ENCODE peak calls at places on chromosome X, in ten cellular contexts. L is stomach, H is fibroblast of mammary gland, S is foreskin fibroblast, W is upper lobe of left lung, C is astrocyte, M is astrocyte of the spinal cord, A is AG10803, U is choroid plexus epithelial cell, Y is GM23338. D is an unnamed sample.

GRCh38 chrX:34638116-34638515 is 19.0 kb downstream of the TMEM47 start:
- DNase-seq in L (no peak), H (peak), S (no peak), W (no peak), C (no peak), M (peak), A (peak), U (peak), Y (peak), D (no peak)

GRCh38 chrX:47991263-47992092 is 12.3 kb downstream of the ZNF182 start:
- DNase-seq in L (no peak), H (peak), S (peak), W (no peak), C (peak), M (peak), A (peak), U (peak), Y (no peak), D (no peak)

GRCh38 chrX:154000051-154000450 is 19.7 kb downstream of the IRAK1 start:
- DNase-seq in L (no peak), H (no peak), S (no peak), W (peak), C (no peak), M (no peak), A (no peak), U (no peak), Y (peak), D (no peak)

GRCh38 chrX:143047511-143047910 is 21.8 kb downstream of the SPANXN4 start:
- DNase-seq in L (no peak), H (no peak), S (no peak), W (no peak), C (no peak), M (no peak), A (no peak), U (no peak), Y (no peak), D (no peak)

GRCh38 chrX:17682259-17682658 is 55.0 kb upstream of the SCML1 start:
- DNase-seq in L (no peak), H (no peak), S (no peak), W (no peak), C (no peak), M (no peak), A (peak), U (no peak), Y (no peak), D (no peak)

GRCh38 chrX:17812763-17813162 is 48.3 kb downstream of the RAI2 start:
- DNase-seq in L (no peak), H (peak), S (no peak), W (no peak), C (no peak), M (no peak), A (no peak), U (peak), Y (peak), D (no peak)

GRCh38 chrX:39854772-39855747 is 242.7 kb downstream of the BCOR start:
- DNase-seq in L (no peak), H (no peak), S (no peak), W (peak), C (no peak), M (no peak), A (no peak), U (no peak), Y (no peak), D (no peak)

GRCh38 chrX:39167791-39168190 is 366.5 kb downstream of the MID1IP1 start:
- DNase-seq in L (no peak), H (no peak), S (no peak), W (no peak), C (no peak), M (no peak), A (no peak), U (no peak), Y (no peak), D (peak)

GRCh38 chrX:17456526-17456925 is 81.5 kb downstream of the NHS start:
- DNase-seq in L (no peak), H (no peak), S (no peak), W (no peak), C (no peak), M (no peak), A (no peak), U (no peak), Y (no peak), D (no peak)

GRCh38 chrX:117919755-117920154 is 196.9 kb downstream of the KLHL13 start:
- DNase-seq in L (no peak), H (no peak), S (no peak), W (no peak), C (no peak), M (no peak), A (no peak), U (no peak), Y (no peak), D (no peak)

GRCh38 chrX:10677490-10677889 is 57.1 kb upstream of the MID1 start:
- DNase-seq in L (no peak), H (peak), S (no peak), W (no peak), C (no peak), M (no peak), A (peak), U (no peak), Y (no peak), D (no peak)

GRCh38 chrX:51614353-51614752 is 4.4 kb downstream of the CENPVL3 start:
- DNase-seq in L (no peak), H (peak), S (peak), W (no peak), C (peak), M (peak), A (peak), U (peak), Y (peak), D (no peak)

GRCh38 chrX:19613645-19614323 is 98.5 kb upstream of the MAP3K15 start:
- DNase-seq in L (peak), H (no peak), S (no peak), W (peak), C (no peak), M (no peak), A (no peak), U (no peak), Y (no peak), D (no peak)

GRCh38 chrX:123976671-123977316 is 15.3 kb downstream of the STAG2 start:
- DNase-seq in L (no peak), H (peak), S (no peak), W (no peak), C (no peak), M (peak), A (peak), U (peak), Y (peak), D (no peak)

GRCh38 chrX:20487227-20487626 is 220.5 kb upstream of the RPS6KA3 start:
- DNase-seq in L (no peak), H (peak), S (peak), W (no peak), C (peak), M (peak), A (no peak), U (peak), Y (no peak), D (no peak)

DNA sequence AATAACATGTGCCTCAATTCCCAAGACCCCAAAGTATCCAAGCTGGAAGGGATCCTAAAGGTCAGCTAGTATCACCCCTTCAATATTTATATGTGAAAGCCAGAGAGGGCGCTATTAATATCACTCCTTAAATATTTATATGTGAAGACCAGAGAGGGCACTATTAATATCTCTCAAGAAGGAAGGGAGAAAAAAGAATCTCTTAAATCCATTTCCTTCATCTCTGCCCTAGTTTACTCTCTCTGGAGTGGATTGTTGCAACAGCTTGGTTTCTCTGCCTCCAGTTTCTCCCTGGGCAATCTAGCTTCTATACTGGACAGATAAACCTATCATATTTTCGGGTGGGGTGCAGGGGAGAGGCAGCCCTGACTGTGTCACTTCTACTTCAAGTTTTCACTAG is 31.6 kb upstream of the MSN start:
- DNase-seq in L (no peak), H (no peak), S (no peak), W (no peak), C (no peak), M (no peak), A (no peak), U (no peak), Y (no peak), D (no peak)
- TF ChIP-seq CTCF in L (no peak), H (no peak), S (no peak), W (no peak), C (no peak), M (no peak), A (no peak), U (no peak), Y (no peak), D (no peak)

GRCh38 chrX:24526616-24527015 is 61.5 kb downstream of the PDK3 start:
- DNase-seq in L (no peak), H (no peak), S (no peak), W (no peak), C (no peak), M (no peak), A (no peak), U (no peak), Y (peak), D (no peak)
- H3K4me3 ChIP-seq in L (no peak), H (no peak), S (no peak), W (no peak), C (no peak), M (no peak), A (no peak), U (no peak), Y (peak), D (no peak)

GRCh38 chrX:13599491-13599890 is 30.1 kb downstream of the EGFL6 start:
- DNase-seq in L (no peak), H (no peak), S (no peak), W (no peak), C (no peak), M (no peak), A (no peak), U (peak), Y (no peak), D (no peak)

GRCh38 chrX:13597928-13598327 is 28.5 kb downstream of the EGFL6 start:
- DNase-seq in L (no peak), H (peak), S (no peak), W (no peak), C (peak), M (no peak), A (no peak), U (no peak), Y (no peak), D (no peak)

DNA sequence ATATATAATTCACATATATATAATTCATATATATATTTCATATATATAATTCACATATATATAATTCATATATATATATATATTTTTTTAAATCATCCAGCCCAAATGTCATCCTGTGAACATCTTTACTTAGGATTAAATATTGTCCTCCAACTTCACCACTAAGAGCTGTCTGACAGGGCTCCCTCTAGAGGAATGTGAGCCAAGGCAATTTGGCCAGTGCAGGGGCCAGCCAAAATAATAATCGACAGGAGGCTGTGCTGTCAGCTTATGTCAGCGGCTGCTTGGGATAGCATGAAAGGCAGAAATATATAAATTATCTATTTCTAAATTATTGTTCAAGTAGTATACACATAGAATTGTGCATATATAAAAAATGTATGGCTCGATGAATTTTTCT is 29.5 kb downstream of the EGFL6 start:
- DNase-seq in L (no peak), H (peak), S (no peak), W (no peak), C (no peak), M (no peak), A (no peak), U (peak), Y (peak), D (no peak)
- TF ChIP-seq CTCF in L (no peak), H (peak), S (peak), W (no peak), C (no peak), M (peak), A (peak), U (peak), Y (peak), D (no peak)

DNA sequence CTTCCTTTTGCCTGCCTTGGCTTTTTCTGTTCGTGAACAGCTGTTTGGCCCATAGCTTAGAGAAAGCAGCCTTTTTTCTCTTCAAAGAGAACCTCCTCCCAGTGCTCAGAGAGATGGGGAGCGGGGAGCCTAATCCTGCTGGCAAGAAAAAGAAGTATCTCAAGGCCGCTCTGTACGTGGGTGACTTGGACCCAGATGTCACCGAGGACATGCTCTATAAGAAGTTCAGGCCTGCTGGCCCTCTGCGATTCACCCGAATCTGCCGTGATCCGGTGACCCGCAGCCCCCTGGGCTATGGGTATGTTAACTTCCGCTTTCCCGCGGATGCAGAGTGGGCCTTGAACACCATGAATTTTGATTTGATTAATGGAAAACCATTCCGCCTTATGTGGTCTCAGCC is 826 bp downstream of the PABPC5 start:
- DNase-seq in L (no peak), H (peak), S (no peak), W (no peak), C (no peak), M (no peak), A (peak), U (no peak), Y (peak), D (no peak)
- H3K4me3 ChIP-seq in L (peak), H (peak), S (peak), W (no peak), C (peak), M (peak), A (peak), U (peak), Y (peak), D (peak)

DNA sequence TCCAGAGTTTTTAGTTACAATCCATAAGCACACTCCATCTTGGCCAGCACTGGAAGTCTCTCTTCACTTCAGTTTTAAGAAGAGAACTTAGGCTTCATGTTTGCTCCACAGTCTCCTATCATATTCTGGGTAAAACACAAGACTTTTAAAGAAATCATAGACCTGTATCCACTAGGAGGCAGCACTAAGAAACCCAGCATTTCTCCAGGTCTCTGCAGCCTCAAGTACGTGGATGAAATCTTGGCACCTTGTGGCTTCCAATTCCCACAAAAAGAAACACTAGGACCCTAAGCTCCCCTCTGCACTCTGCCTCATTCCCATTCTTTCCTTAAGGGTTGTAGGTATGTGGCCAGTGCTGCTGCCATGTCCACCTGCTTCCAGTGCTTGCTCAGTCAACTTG is 367.3 kb upstream of the CASK start:
- DNase-seq in L (no peak), H (peak), S (no peak), W (no peak), C (no peak), M (peak), A (peak), U (peak), Y (peak), D (no peak)
- TF ChIP-seq CTCF in L (no peak), H (peak), S (no peak), W (no peak), C (peak), M (no peak), A (peak), U (peak), Y (peak), D (no peak)

GRCh38 chrX:125203379-125203736 is 116.3 kb upstream of the TEX13C start:
- DNase-seq in L (no peak), H (no peak), S (no peak), W (no peak), C (no peak), M (no peak), A (no peak), U (no peak), Y (peak), D (peak)
- H3K4me3 ChIP-seq in L (peak), H (no peak), S (no peak), W (no peak), C (no peak), M (no peak), A (no peak), U (no peak), Y (peak), D (peak)

DNA sequence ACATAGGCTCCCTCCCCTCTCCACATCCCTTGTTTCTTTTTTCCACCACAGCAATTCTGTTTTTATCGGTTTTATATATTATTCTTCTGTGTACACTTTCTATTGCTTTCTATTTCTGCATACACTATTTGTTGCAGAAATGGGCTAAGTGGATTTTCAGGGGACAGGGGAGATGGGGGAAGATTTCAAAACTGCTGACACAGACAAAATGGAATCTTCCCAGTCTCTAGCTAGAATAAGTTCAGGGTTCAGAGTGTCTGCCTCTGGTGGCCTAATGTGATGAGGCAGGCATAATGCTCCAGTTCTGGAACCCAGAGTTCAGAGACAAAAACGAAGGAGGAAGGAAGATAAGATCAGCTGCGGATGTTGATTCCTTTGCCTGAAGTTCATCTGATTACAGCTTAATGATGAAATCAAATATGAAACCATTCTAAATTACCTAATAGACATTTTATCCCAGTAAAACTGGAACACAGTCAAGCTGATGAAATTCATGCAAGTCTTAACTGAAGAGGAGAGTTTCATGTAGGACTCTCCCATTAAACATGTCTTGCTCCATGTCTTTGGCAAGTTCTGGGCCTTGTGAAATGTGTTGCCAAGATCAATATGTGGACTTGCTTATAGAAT is 447.1 kb downstream of the AFF2 start:
- DNase-seq in L (no peak), H (peak), S (no peak), W (no peak), C (no peak), M (no peak), A (peak), U (peak), Y (peak), D (no peak)
- TF ChIP-seq CTCF in L (no peak), H (no peak), S (no peak), W (no peak), C (no peak), M (no peak), A (no peak), U (peak), Y (no peak), D (no peak)